ENCODE peak calls at places on chromosomes 5 and 9, in six cellular contexts. U is HCT116, R is K562, H is GM12878, D is H1, P is HepG2. C is an unnamed sample. For H3K9me3, the result is how much of the 10 kb centered on the place peaks cover.

GRCh38 chr5:37722236-37723146 is 117.3 kb downstream of the GDNF start:
- DNase-seq in U (peak), R (peak), H (peak), D (no peak), P (peak), C (no peak)

GRCh38 chr5:165209101-165209727 is 1703.8 kb downstream of the MAT2B start:
- DNase-seq in U (no peak), R (no peak), H (no peak), D (no peak), P (peak), C (no peak)

GRCh38 chr9:89695441-89695891 is 90.7 kb downstream of the GADD45G start:
- DNase-seq in U (no peak), R (no peak), H (no peak), D (peak), P (no peak), C (peak)

GRCh38 chr5:119393746-119394145 is 37.9 kb downstream of the TNFAIP8 start:
- DNase-seq in U (no peak), R (no peak), H (no peak), D (no peak), P (no peak), C (no peak)

GRCh38 chr5:170431571-170431970 is 42.4 kb upstream of the KCNMB1 start:
- DNase-seq in U (no peak), R (no peak), H (no peak), D (no peak), P (no peak), C (no peak)

GRCh38 chr5:116572375-116573278 is 2.0 kb downstream of the SEMA6A start:
- DNase-seq in U (no peak), R (no peak), H (no peak), D (peak), P (no peak), C (no peak)

GRCh38 chr5:43428034-43428712 is 16.0 kb upstream of the CCL28 start:
- DNase-seq in U (no peak), R (no peak), H (no peak), D (no peak), P (no peak), C (no peak)

GRCh38 chr9:135248721-135249120 is 161.3 kb downstream of the OLFM1 start:
- DNase-seq in U (no peak), R (no peak), H (no peak), D (no peak), P (no peak), C (no peak)

GRCh38 chr9:4501147-4501507 is 10.9 kb downstream of the SLC1A1 start:
- DNase-seq in U (no peak), R (no peak), H (no peak), D (no peak), P (no peak), C (no peak)

GRCh38 chr5:169901896-169902295 is 78.4 kb downstream of the INSYN2B start:
- DNase-seq in U (no peak), R (no peak), H (peak), D (no peak), P (no peak), C (no peak)

GRCh38 chr9:19985081-19985480 is 196.2 kb upstream of the SLC24A2 start:
- DNase-seq in U (no peak), R (no peak), H (no peak), D (no peak), P (no peak), C (no peak)

GRCh38 chr9:108830292-108830691 is 25.5 kb downstream of the ACTL7B start:
- DNase-seq in U (no peak), R (no peak), H (no peak), D (no peak), P (no peak), C (no peak)

GRCh38 chr5:136075339-136075885 is 46.6 kb downstream of the TGFBI start:
- DNase-seq in U (no peak), R (no peak), H (no peak), D (peak), P (no peak), C (no peak)

GRCh38 chr5:73544429-73545402 is 20.7 kb downstream of the ANKRA2 start:
- DNase-seq in U (no peak), R (no peak), H (no peak), D (no peak), P (peak), C (no peak)

GRCh38 chr9:129113645-129114304 is 2.6 kb downstream of the PTPA start:
- DNase-seq in U (no peak), R (peak), H (no peak), D (no peak), P (no peak), C (no peak)

GRCh38 chr5:35436441-35437057 is 181.1 kb upstream of the SPEF2 start:
- DNase-seq in U (peak), R (peak), H (no peak), D (no peak), P (peak), C (peak)

GRCh38 chr5:38434981-38435710 is 121.3 kb downstream of the LIFR start:
- DNase-seq in U (no peak), R (no peak), H (no peak), D (no peak), P (no peak), C (no peak)

GRCh38 chr5:116557669-116558271 is 16.9 kb downstream of the SEMA6A start:
- DNase-seq in U (no peak), R (peak), H (no peak), D (no peak), P (peak), C (no peak)

DNA sequence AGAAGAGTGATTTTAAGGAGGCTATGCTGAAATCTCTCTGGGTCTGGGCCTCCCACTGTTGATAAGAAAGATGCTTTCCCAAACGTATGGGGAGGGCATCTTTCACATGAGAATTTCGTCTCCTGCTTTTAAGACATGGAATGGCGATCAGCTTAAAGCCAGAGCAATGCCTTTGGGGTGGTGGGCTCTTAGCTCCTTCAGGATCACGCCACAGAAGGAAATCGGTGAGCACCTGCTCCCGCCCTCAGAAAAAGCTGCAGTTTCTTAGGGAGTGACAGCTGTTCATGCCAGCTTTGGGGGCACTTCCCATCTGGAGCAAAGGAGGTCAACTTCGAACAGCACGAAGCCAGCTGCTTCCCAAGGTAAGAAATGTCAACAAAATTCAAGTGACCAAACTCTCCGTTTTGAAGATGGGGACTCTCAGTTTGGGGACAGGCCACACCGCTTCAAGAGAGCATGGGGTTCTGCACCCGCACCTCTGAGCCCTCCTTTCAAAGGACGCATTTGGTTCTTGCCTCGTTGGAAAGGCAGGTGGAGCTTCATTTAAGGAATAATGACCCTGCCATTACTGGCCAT is 39.0 kb downstream of the TRIP13 start:
- DNase-seq in U (no peak), R (no peak), H (no peak), D (no peak), P (no peak), C (no peak)
- TF ChIP-seq ZNF274 in U (no peak), R (no peak), H (no peak), D (no peak), P (no peak), C (no peak)

DNA sequence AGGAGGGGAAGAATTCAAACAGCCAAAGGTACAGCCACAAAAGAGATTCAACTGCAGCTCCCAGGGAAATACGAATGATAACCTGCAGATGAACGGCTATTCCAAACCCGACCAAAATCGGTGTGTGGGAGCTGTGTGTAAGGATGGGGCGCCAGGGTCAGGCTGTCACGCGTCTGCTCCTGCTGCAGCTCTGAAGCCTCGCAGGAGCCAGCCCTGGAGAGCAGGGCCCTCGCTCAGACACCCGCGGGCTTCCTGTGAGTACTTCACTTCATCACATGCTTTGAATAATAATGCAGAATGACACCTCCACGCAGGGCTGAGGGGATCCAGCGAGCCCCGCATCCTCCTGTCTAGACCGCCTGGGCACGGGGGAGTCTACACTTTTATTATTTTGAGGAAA is 307.5 kb upstream of the IRX2 start:
- DNase-seq in U (no peak), R (no peak), H (no peak), D (no peak), P (no peak), C (no peak)
- H3K9me3 ChIP-seq in U (under half), R (under half), H (under half), D (under half), P (under half), C (under half)

GRCh38 chr9:137590469-137591383 is at the start of gene ZMYND19:
- DNase-seq in U (peak), R (peak), H (peak), D (peak), P (peak), C (peak)
- TF ChIP-seq ZNF274 in U (no peak), R (no peak), H (no peak), D (no peak), P (no peak), C (no peak)

DNA sequence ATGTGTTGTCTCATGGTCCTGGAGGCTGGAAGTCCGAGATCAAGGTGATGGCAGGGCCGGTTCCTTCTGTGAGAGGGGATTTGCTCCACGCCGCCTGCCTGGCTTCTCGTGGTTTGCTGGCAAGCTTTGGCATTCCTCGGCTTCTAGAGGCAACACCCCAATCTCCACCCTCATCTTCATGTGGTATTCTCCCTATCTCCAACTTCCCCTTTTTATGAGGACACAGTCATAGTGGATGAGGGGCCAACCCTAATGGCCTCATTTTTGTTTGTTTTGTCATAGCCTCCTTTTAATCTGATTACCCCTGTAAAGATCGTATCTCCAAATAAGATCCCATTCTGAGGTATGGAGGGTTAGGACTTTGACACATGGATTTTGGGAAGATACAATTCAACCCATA is 41.7 kb upstream of the CLK4 start:
- DNase-seq in U (no peak), R (no peak), H (no peak), D (no peak), P (no peak), C (no peak)
- H3K9me3 ChIP-seq in U (under half), R (under half), H (under half), D (under half), P (under half), C (under half)

DNA sequence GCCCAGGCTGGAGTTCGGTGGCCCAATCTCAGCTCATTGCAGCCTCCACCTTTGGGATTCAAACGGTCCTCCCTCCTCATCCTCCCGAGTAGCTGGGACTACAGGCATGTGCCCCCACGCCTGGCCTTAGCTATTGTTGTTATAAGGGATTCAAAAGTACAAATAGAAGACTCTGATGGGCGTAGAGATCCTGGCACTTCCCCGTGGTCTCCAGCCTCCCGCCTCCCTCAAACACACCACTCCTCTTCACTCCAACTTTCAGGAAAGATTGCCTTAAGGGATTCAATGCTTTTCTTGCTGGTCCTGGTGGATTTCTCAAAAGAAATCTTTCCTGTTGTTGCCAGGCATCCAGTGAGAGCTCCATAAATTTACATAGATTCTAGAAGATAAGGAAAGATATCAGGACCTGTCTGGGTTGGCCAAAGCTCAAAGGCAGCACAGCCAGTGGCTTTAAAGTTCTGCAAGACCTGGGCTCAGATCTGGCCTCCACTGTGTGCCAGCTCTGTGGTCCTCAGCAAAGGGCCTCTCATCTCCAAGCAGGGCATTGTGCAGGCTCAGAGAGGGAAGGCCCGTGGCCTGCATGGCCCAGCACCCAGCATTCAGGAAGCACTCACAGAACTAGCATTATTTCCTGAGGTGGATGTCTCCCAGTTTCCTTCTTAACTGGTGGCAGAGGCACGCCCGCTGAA is 1.1 kb downstream of the AIF1L start:
- DNase-seq in U (no peak), R (no peak), H (no peak), D (no peak), P (no peak), C (no peak)
- TF ChIP-seq ZNF274 in U (no peak), R (no peak), H (no peak), D (no peak), P (no peak), C (no peak)

GRCh38 chr5:1478333-1478732 is 33.1 kb upstream of the SLC6A3 start:
- DNase-seq in U (no peak), R (no peak), H (no peak), D (no peak), P (no peak), C (no peak)

GRCh38 chr5:1479066-1479465 is 33.8 kb upstream of the SLC6A3 start:
- DNase-seq in U (no peak), R (no peak), H (no peak), D (no peak), P (no peak), C (no peak)

GRCh38 chr5:1480217-1480616 is 35.0 kb upstream of the SLC6A3 start:
- DNase-seq in U (no peak), R (peak), H (no peak), D (no peak), P (no peak), C (no peak)

GRCh38 chr5:1480806-1481205 is 35.6 kb upstream of the SLC6A3 start:
- DNase-seq in U (no peak), R (no peak), H (no peak), D (no peak), P (no peak), C (no peak)

GRCh38 chr5:1479581-1480188 is 34.4 kb upstream of the SLC6A3 start:
- DNase-seq in U (no peak), R (peak), H (no peak), D (peak), P (peak), C (no peak)
- H3K9me3 ChIP-seq in U (under half), R (under half), H (under half), D (under half), P (under half), C (under half)

GRCh38 chr5:87298687-87299362 is 31.1 kb downstream of the RASA1 start:
- DNase-seq in U (no peak), R (no peak), H (no peak), D (no peak), P (no peak), C (no peak)

GRCh38 chr5:87300176-87300575 is 32.5 kb downstream of the RASA1 start:
- DNase-seq in U (no peak), R (no peak), H (no peak), D (no peak), P (no peak), C (no peak)

GRCh38 chr5:87300744-87301143 is 33.1 kb downstream of the RASA1 start:
- DNase-seq in U (peak), R (peak), H (no peak), D (no peak), P (peak), C (no peak)

GRCh38 chr5:87303324-87303723 is 35.6 kb downstream of the RASA1 start:
- DNase-seq in U (no peak), R (no peak), H (no peak), D (no peak), P (no peak), C (no peak)

DNA sequence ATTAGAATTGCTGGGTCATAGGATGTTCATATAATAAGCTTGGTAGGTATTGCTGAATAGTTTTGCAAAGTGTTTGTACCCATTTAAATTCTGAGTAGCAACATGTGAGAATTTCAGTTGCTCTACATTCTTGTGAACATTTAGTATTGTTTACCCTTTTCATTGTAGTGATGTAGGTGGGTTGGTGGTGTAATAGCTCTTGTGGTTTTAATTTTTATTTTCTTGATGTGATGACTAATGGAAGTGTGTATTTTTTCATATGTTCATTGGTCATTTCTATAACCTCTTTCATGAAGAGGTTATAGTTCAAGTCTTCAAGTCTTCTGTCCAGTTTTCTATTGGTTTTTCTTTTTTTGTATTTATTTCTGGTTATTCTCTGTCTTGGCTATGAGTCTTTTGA is 34.4 kb downstream of the RASA1 start:
- DNase-seq in U (no peak), R (no peak), H (no peak), D (no peak), P (no peak), C (no peak)
- TF ChIP-seq ZNF274 in U (no peak), R (no peak), H (no peak), D (no peak), P (no peak), C (no peak)

DNA sequence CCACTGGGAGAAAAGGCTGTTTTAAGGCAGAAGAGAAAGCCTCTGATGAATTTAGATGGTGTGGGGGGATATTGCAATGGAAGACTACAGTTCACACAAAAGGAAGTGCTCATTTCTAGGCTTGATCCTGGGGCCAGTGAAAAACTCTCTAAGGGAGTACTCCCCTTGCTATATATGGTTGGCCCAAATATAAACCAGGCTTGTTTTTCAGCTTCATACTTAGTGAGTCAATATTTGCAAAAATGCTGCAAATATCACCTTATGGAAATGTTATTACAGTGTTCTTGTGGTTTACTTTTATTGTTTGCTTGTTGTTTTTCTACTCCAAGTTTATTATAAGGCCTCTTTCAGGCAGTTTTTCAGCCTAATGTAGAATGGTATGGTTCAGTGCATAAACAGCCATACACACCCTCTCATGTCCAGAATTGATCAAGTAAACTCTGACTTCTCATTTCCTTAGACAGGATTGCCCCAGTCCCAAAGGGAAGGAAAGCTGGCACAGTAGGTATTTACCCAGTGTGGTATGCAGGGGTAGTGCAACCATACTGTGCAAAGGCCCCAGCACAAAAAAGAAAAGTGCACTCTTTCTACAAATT is 115.1 kb downstream of the FEM1C start:
- DNase-seq in U (no peak), R (no peak), H (no peak), D (no peak), P (no peak), C (no peak)
- H3K9me3 ChIP-seq in U (under half), R (under half), H (under half), D (under half), P (under half), C (under half)

GRCh38 chr9:36328798-36329411 is 70.7 kb upstream of the GNE start:
- DNase-seq in U (peak), R (peak), H (no peak), D (no peak), P (peak), C (peak)
- TF ChIP-seq ZNF274 in U (no peak), R (no peak), H (no peak), D (no peak), P (no peak), C (no peak)

GRCh38 chr5:180250329-180250728 is 41.3 kb upstream of the RASGEF1C start:
- DNase-seq in U (no peak), R (no peak), H (no peak), D (no peak), P (no peak), C (no peak)

GRCh38 chr5:180253036-180253824 is 38.7 kb downstream of the MAPK9 start:
- DNase-seq in U (no peak), R (no peak), H (no peak), D (no peak), P (no peak), C (no peak)

GRCh38 chr5:180251887-180252286 is 40.0 kb downstream of the MAPK9 start:
- DNase-seq in U (no peak), R (no peak), H (no peak), D (no peak), P (no peak), C (no peak)

GRCh38 chr5:180251141-180251540 is 40.7 kb downstream of the MAPK9 start:
- DNase-seq in U (no peak), R (no peak), H (no peak), D (no peak), P (no peak), C (no peak)
- H3K9me3 ChIP-seq in U (under half), R (under half), H (under half), D (half or more), P (under half), C (half or more)